ENCODE peak calls at places on chromosomes 16 and 17, in six cellular contexts. One of them, this sample, is unnamed.

GRCh38 chr17:55456307-55457240 is 34.9 kb upstream of the MMD start:
- DNase-seq in hepatocyte: no peak
- DNase-seq in body of pancreas: no peak
- DNase-seq in stomach: no peak
- DNase-seq in cardiac muscle cell: no peak
- DNase-seq in tibial nerve: no peak
- DNase-seq in this sample: no peak

GRCh38 chr16:83899272-83899897 is 470 bp downstream of the MLYCD start:
- DNase-seq in hepatocyte: peak; percentile 78
- DNase-seq in cardiac muscle cell: peak; percentile 78
- DNase-seq in body of pancreas: peak; percentile 53
- DNase-seq in tibial nerve: no peak
- DNase-seq in stomach: peak; percentile 61
- DNase-seq in this sample: peak; percentile 47

GRCh38 chr17:37490638-37491614 is 1.2 kb downstream of the DUSP14 start:
- DNase-seq in hepatocyte: peak; percentile 78
- DNase-seq in stomach: no peak
- DNase-seq in body of pancreas: no peak
- DNase-seq in tibial nerve: peak; percentile 41
- DNase-seq in cardiac muscle cell: peak; percentile 76
- DNase-seq in this sample: peak; percentile 83

GRCh38 chr17:21678451-21679081 is 13.8 kb upstream of the KCNJ18 start:
- DNase-seq in hepatocyte: no peak
- DNase-seq in cardiac muscle cell: no peak
- DNase-seq in body of pancreas: no peak
- DNase-seq in stomach: no peak
- DNase-seq in tibial nerve: no peak
- DNase-seq in this sample: no peak

GRCh38 chr17:77579131-77579530 is 379.4 kb upstream of the TNRC6C start:
- DNase-seq in body of pancreas: no peak
- DNase-seq in cardiac muscle cell: no peak
- DNase-seq in stomach: no peak
- DNase-seq in tibial nerve: no peak
- DNase-seq in hepatocyte: no peak
- DNase-seq in this sample: no peak

GRCh38 chr17:17568772-17569195 is 22.7 kb downstream of the PEMT start:
- DNase-seq in body of pancreas: peak; percentile 87
- DNase-seq in tibial nerve: peak; percentile 67
- DNase-seq in hepatocyte: peak; percentile 81
- DNase-seq in stomach: peak; percentile 92
- DNase-seq in cardiac muscle cell: peak; percentile 81
- DNase-seq in this sample: peak; percentile 38

GRCh38 chr16:47196457-47196856 is 52.7 kb upstream of the NETO2 start:
- DNase-seq in hepatocyte: no peak
- DNase-seq in stomach: no peak
- DNase-seq in body of pancreas: no peak
- DNase-seq in tibial nerve: no peak
- DNase-seq in cardiac muscle cell: no peak
- DNase-seq in this sample: no peak

GRCh38 chr17:45431531-45432404 is 902 bp downstream of the ARHGAP27 start:
- DNase-seq in tibial nerve: no peak
- DNase-seq in body of pancreas: peak; percentile 50
- DNase-seq in hepatocyte: peak; percentile 90
- DNase-seq in stomach: peak; percentile 85
- DNase-seq in cardiac muscle cell: peak; percentile 85
- DNase-seq in this sample: peak; percentile 83

GRCh38 chr17:49748791-49749190 is 15.1 kb downstream of the FAM117A start:
- DNase-seq in cardiac muscle cell: no peak
- DNase-seq in hepatocyte: no peak
- DNase-seq in stomach: no peak
- DNase-seq in tibial nerve: no peak
- DNase-seq in body of pancreas: no peak
- DNase-seq in this sample: no peak

GRCh38 chr17:78409191-78409621 is 30.8 kb downstream of the PGS1 start:
- DNase-seq in hepatocyte: peak; percentile 79
- DNase-seq in cardiac muscle cell: no peak
- DNase-seq in body of pancreas: peak; percentile 70
- DNase-seq in stomach: peak; percentile 83
- DNase-seq in tibial nerve: no peak
- DNase-seq in this sample: no peak

GRCh38 chr16:51553910-51554309 is 402.8 kb upstream of the SALL1 start:
- DNase-seq in cardiac muscle cell: no peak
- DNase-seq in body of pancreas: no peak
- DNase-seq in tibial nerve: no peak
- DNase-seq in hepatocyte: no peak
- DNase-seq in stomach: no peak
- DNase-seq in this sample: peak; percentile 69

GRCh38 chr17:2468270-2468669 is 43.4 kb downstream of the METTL16 start:
- DNase-seq in cardiac muscle cell: no peak
- DNase-seq in hepatocyte: no peak
- DNase-seq in tibial nerve: no peak
- DNase-seq in stomach: no peak
- DNase-seq in body of pancreas: no peak
- DNase-seq in this sample: no peak

GRCh38 chr16:83963277-83964119 is 4.5 kb upstream of the NECAB2 start:
- DNase-seq in tibial nerve: no peak
- DNase-seq in hepatocyte: no peak
- DNase-seq in cardiac muscle cell: no peak
- DNase-seq in stomach: no peak
- DNase-seq in body of pancreas: no peak
- DNase-seq in this sample: no peak

GRCh38 chr17:31297090-31297489 is at the start of gene OMG:
- DNase-seq in body of pancreas: no peak
- DNase-seq in cardiac muscle cell: peak; percentile 0
- DNase-seq in stomach: no peak
- DNase-seq in tibial nerve: no peak
- DNase-seq in hepatocyte: no peak
- DNase-seq in this sample: no peak

GRCh38 chr16:50496990-50497389 is 51.2 kb upstream of the NKD1 start:
- DNase-seq in hepatocyte: no peak
- DNase-seq in cardiac muscle cell: no peak
- DNase-seq in body of pancreas: no peak
- DNase-seq in stomach: no peak
- DNase-seq in tibial nerve: no peak
- DNase-seq in this sample: peak; percentile 42

GRCh38 chr17:39622380-39623006 is 4.3 kb upstream of the PPP1R1B start:
- DNase-seq in body of pancreas: no peak
- DNase-seq in cardiac muscle cell: no peak
- DNase-seq in stomach: no peak
- DNase-seq in hepatocyte: no peak
- DNase-seq in tibial nerve: no peak
- DNase-seq in this sample: no peak

DNA sequence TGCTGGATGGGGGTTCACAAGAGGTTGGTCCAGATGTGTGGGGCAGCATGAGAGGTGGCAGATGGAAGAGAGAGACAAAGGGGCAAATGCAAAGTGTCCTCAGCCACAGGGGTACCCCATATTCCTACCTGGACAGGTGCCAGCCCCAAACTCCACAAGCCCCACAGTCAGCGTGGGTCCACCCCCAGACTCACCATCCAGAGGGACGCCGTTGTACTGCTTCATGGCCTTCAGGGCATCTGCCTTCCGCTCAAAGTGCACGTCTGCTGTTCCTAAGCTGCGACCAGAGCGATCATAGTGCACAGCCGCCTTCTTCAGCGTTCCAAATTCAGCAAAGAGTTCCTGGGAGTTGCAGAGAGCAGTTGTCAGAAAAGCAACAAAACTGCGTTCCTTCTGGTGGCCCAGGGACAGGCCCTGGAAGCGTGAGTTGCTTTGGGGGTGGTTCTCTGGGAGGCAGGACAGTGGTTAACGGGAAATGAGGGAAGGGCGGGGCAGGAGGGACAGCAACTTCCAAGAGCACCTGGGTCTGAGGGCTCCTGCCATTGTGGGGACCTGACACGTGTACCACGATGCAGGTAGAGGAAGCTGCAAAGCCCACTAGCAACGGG is 2.3 kb downstream of the ALYREF start:
- DNase-seq in body of pancreas: no peak
- DNase-seq in cardiac muscle cell: no peak
- DNase-seq in stomach: no peak
- DNase-seq in hepatocyte: peak; percentile 4
- DNase-seq in tibial nerve: no peak
- DNase-seq in this sample: no peak
- H3K36me3 ChIP-seq in body of pancreas: peaks cover 6% of the 10 kb centered on the region
- H3K36me3 ChIP-seq in cardiac muscle cell: peaks cover 37% of the 10 kb centered on the region
- H3K36me3 ChIP-seq in stomach: peaks cover 65% of the 10 kb centered on the region
- H3K36me3 ChIP-seq in hepatocyte: no peaks in the 10 kb centered on the region
- H3K36me3 ChIP-seq in tibial nerve: peaks cover 63% of the 10 kb centered on the region
- H3K36me3 ChIP-seq in this sample: peaks cover 35% of the 10 kb centered on the region

GRCh38 chr16:2090819-2091721 is 43.3 kb downstream of the TSC2 start:
- DNase-seq in hepatocyte: peak; percentile 95
- DNase-seq in stomach: peak; percentile 94
- DNase-seq in body of pancreas: peak; percentile 94
- DNase-seq in tibial nerve: peak; percentile 36
- DNase-seq in cardiac muscle cell: peak; percentile 93
- DNase-seq in this sample: peak; percentile 62
- TF ChIP-seq CTCF in hepatocyte: peak; percentile 41
- TF ChIP-seq CTCF in stomach: no peak
- TF ChIP-seq CTCF in body of pancreas: peak; percentile 52
- TF ChIP-seq CTCF in tibial nerve: no peak
- TF ChIP-seq CTCF in cardiac muscle cell: no peak
- TF ChIP-seq CTCF in this sample: peak; percentile 57

DNA sequence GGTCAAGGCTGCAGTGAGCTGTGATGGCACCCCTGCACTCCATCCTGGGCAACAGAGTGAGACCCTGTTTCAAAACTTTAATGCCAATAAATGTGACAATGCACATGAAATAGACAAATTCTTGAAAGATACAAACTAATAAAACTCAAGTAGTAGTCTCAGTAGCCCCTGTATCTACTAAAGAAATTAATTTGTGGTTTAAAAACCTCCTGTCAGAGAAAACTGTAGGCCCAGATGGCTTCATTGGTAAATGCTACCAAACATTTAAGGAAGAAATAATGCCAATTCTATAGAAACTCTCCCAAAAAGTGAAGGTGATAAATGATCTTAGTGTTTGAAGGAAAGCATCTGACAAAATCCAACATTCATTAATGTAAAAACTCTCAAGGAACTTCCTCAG is 16.8 kb downstream of the AKTIP start:
- DNase-seq in hepatocyte: no peak
- DNase-seq in tibial nerve: no peak
- DNase-seq in cardiac muscle cell: no peak
- DNase-seq in body of pancreas: no peak
- DNase-seq in stomach: no peak
- DNase-seq in this sample: no peak
- H3K36me3 ChIP-seq in hepatocyte: peaks cover 4% of the 10 kb centered on the region
- H3K36me3 ChIP-seq in tibial nerve: peaks cover 96% of the 10 kb centered on the region
- H3K36me3 ChIP-seq in cardiac muscle cell: peaks cover 25% of the 10 kb centered on the region
- H3K36me3 ChIP-seq in body of pancreas: no peaks in the 10 kb centered on the region
- H3K36me3 ChIP-seq in stomach: peaks cover 100% of the 10 kb centered on the region
- H3K36me3 ChIP-seq in this sample: peaks cover 7% of the 10 kb centered on the region

DNA sequence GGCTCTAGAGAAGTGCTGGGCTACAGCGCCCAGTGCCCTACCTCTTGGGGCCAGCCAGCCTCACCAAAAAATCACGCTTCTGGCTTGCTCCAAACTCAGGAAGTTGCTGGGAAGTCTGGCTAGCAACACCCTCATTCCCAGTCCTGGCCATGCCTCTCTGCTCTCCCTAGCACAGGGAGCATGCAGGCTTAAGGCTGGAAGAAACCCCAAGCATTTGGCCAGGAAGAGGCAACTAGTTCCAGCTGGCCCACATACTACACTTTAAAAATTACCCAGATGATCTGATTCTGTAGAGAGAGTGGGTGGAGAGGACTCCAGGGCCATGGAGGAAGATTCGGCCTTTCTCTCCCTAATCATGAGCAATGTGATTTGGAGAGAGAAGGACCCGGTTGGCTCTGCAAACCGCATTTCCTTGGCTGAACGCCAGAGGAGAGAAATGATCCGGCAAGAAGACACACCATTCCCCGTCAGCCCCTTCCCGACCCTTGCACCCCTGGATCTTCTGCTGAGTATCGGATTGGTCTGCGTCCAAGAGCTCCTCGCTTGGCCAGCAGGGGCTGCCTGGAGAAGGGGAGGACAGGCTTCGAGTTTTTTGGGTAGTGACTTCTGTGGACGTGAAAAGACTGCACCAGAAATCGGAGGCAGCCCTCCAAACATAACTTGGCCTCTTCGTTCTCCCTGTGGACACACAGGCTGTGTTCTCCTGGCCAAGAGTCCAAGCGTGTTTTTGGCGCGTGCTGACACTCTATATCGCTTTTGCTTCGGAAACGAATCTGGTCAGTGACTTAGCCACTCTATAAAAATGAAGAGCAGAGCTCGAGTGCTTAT is 406.3 kb downstream of the WWOX start:
- DNase-seq in cardiac muscle cell: no peak
- DNase-seq in tibial nerve: peak; percentile 69
- DNase-seq in hepatocyte: peak; percentile 23
- DNase-seq in stomach: peak; percentile 33
- DNase-seq in body of pancreas: peak; percentile 40
- DNase-seq in this sample: no peak
- TF ChIP-seq CTCF in cardiac muscle cell: peak; percentile 43
- TF ChIP-seq CTCF in tibial nerve: peak; percentile 27
- TF ChIP-seq CTCF in hepatocyte: no peak
- TF ChIP-seq CTCF in stomach: no peak
- TF ChIP-seq CTCF in body of pancreas: no peak
- TF ChIP-seq CTCF in this sample: no peak

DNA sequence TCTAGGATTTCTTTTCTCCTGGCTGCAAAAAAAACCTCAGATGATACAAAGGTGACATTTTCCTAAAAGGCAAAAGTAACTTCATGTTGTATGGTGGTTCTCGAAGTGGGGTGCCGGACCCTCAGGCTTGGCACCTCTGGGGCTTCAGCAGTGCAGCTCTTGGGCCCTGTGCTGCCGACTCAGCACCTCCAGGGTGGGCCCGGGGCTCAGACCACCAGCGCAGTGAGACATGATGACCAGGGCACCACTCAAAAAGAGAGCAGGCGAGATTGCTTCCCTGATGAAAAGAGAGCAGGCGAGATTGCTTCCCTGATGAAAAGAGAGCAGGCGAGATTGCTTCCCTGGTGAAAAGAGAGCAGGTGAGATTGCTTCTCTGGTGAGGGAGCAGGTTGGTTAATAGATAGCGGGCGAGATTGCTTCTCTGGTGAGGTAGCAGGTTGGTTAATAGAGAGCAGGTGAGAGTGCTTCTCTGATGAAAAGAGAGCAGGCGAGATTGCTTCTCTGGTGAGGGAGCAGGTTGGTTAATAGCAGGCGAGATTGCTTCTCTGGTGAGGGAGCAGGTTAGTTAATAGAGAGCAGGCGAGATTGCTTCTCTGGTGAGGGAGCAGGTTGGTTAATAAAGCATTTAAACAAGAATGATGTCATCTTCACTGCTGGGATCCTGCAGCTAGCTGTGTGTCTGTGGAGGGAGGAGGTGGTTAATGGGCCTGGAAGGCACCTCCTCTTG is 98.8 kb upstream of the ZNF750 start:
- DNase-seq in hepatocyte: no peak
- DNase-seq in stomach: no peak
- DNase-seq in tibial nerve: no peak
- DNase-seq in cardiac muscle cell: no peak
- DNase-seq in body of pancreas: no peak
- DNase-seq in this sample: no peak
- H3K36me3 ChIP-seq in hepatocyte: no peaks in the 10 kb centered on the region
- H3K36me3 ChIP-seq in stomach: peaks cover 100% of the 10 kb centered on the region
- H3K36me3 ChIP-seq in tibial nerve: peaks cover 95% of the 10 kb centered on the region
- H3K36me3 ChIP-seq in cardiac muscle cell: peaks cover 2% of the 10 kb centered on the region
- H3K36me3 ChIP-seq in body of pancreas: peaks cover 6% of the 10 kb centered on the region
- H3K36me3 ChIP-seq in this sample: peaks cover 23% of the 10 kb centered on the region

GRCh38 chr17:68351395-68351794 is 60.1 kb downstream of the ARSG start:
- DNase-seq in stomach: no peak
- DNase-seq in tibial nerve: peak; percentile 27
- DNase-seq in body of pancreas: peak; percentile 36
- DNase-seq in cardiac muscle cell: no peak
- DNase-seq in hepatocyte: no peak
- DNase-seq in this sample: no peak
- TF ChIP-seq CTCF in stomach: no peak
- TF ChIP-seq CTCF in tibial nerve: no peak
- TF ChIP-seq CTCF in body of pancreas: peak; percentile 30
- TF ChIP-seq CTCF in cardiac muscle cell: peak; percentile 40
- TF ChIP-seq CTCF in hepatocyte: no peak
- TF ChIP-seq CTCF in this sample: no peak

GRCh38 chr16:14658063-14658462 is 25.3 kb downstream of the BFAR start:
- DNase-seq in body of pancreas: no peak
- DNase-seq in hepatocyte: no peak
- DNase-seq in stomach: no peak
- DNase-seq in cardiac muscle cell: no peak
- DNase-seq in tibial nerve: no peak
- DNase-seq in this sample: peak; percentile 26
- H3K36me3 ChIP-seq in body of pancreas: peaks cover 15% of the 10 kb centered on the region
- H3K36me3 ChIP-seq in hepatocyte: no peaks in the 10 kb centered on the region
- H3K36me3 ChIP-seq in stomach: peaks cover 100% of the 10 kb centered on the region
- H3K36me3 ChIP-seq in cardiac muscle cell: peaks cover 29% of the 10 kb centered on the region
- H3K36me3 ChIP-seq in tibial nerve: peaks cover 95% of the 10 kb centered on the region
- H3K36me3 ChIP-seq in this sample: peaks cover 9% of the 10 kb centered on the region